ENCODE peak calls at places on chromosomes 5 and 9, in five cellular contexts. Z, D, O, B and L are unnamed samples.

GRCh38 chr5:77015938-77016569 is 14.2 kb upstream of the AGGF1 start:
- DNase-seq in D (peak; percentile 45), Z (no peak), O (no peak), B (no peak), L (no peak)

GRCh38 chr9:95516221-95516735 is 493 bp downstream of the PTCH1 start:
- DNase-seq in D (peak; percentile 58), O (no peak), B (no peak), Z (no peak), L (no peak)

GRCh38 chr9:124006448-124007156 is 5.0 kb upstream of the LHX2 start:
- DNase-seq in O (no peak), Z (no peak), D (peak; percentile 61), B (no peak), L (no peak)

GRCh38 chr5:124790261-124790894 is 43.9 kb upstream of the ZNF608 start:
- DNase-seq in O (no peak), D (no peak), B (no peak), Z (no peak), L (no peak)

GRCh38 chr5:54470191-54470590 is 14.7 kb downstream of the HSPB3 start:
- DNase-seq in D (no peak), Z (no peak), O (no peak), B (no peak), L (no peak)

GRCh38 chr5:145237843-145238242 is 597.3 kb downstream of the PRELID2 start:
- DNase-seq in Z (no peak), O (no peak), B (no peak), D (peak; percentile 93), L (no peak)

GRCh38 chr5:126961702-126962101 is 68.7 kb downstream of the MARCHF3 start:
- DNase-seq in B (no peak), Z (no peak), O (no peak), D (no peak), L (no peak)

GRCh38 chr5:74433255-74434123 is 207.0 kb downstream of the ENC1 start:
- DNase-seq in D (peak; percentile 67), Z (no peak), B (no peak), O (no peak), L (peak; percentile 26)

GRCh38 chr9:87464110-87464991 is 33.3 kb upstream of the DAPK1 start:
- DNase-seq in O (peak; percentile 70), Z (no peak), D (no peak), B (no peak), L (peak; percentile 26)

GRCh38 chr5:10663531-10664183 is 97.4 kb downstream of the DAP start:
- DNase-seq in Z (peak; percentile 35), D (peak; percentile 23), O (peak; percentile 55), B (no peak), L (no peak)

GRCh38 chr9:71223953-71224538 is 102.6 kb upstream of the TRPM3 start:
- DNase-seq in O (no peak), Z (no peak), D (peak; percentile 16), B (no peak), L (no peak)

GRCh38 chr9:19894975-19895374 is 106.1 kb upstream of the SLC24A2 start:
- DNase-seq in D (no peak), O (no peak), B (no peak), Z (no peak), L (no peak)

GRCh38 chr9:123437201-123437600 is 81.2 kb downstream of the CRB2 start:
- DNase-seq in O (no peak), D (no peak), B (no peak), Z (no peak), L (no peak)

GRCh38 chr5:111069839-111070238 is 1.7 kb upstream of the TSLP start:
- DNase-seq in O (no peak), Z (no peak), B (no peak), D (no peak), L (no peak)

GRCh38 chr5:113510836-113511451 is 2.5 kb upstream of the YTHDC2 start:
- DNase-seq in O (no peak), B (no peak), Z (no peak), D (peak; percentile 8), L (no peak)

GRCh38 chr5:113512341-113512740 is 1.2 kb upstream of the YTHDC2 start:
- DNase-seq in Z (no peak), O (no peak), D (no peak), B (no peak), L (no peak)

GRCh38 chr5:113508756-113509155 is 4.7 kb upstream of the YTHDC2 start:
- DNase-seq in B (no peak), Z (no peak), O (no peak), D (no peak), L (no peak)

GRCh38 chr5:113514263-113514590 is 733 bp downstream of the YTHDC2 start:
- DNase-seq in Z (no peak), O (no peak), B (no peak), D (no peak), L (no peak)

GRCh38 chr5:113513384-113514262 is at the start of gene YTHDC2:
- DNase-seq in B (peak; percentile 89), D (peak; percentile 90), Z (peak; percentile 80), O (peak; percentile 92), L (peak; percentile 98)
- TF ChIP-seq CTCF in B (peak; percentile 42), D (peak; percentile 60), Z (no peak), O (no peak), L (no peak)

GRCh38 chr9:98572796-98573195 is 135.9 kb downstream of the GABBR2 start:
- DNase-seq in O (no peak), D (no peak), Z (no peak), B (no peak), L (no peak)

GRCh38 chr9:98572054-98572627 is 136.6 kb downstream of the GABBR2 start:
- DNase-seq in B (no peak), D (peak; percentile 46), Z (no peak), O (no peak), L (no peak)

GRCh38 chr9:98575379-98576346 is 133.1 kb downstream of the GABBR2 start:
- DNase-seq in B (no peak), O (no peak), D (no peak), Z (no peak), L (peak; percentile 51)

GRCh38 chr9:98571643-98572042 is 137.1 kb downstream of the GABBR2 start:
- DNase-seq in Z (no peak), D (no peak), B (no peak), O (no peak), L (no peak)

GRCh38 chr9:98573749-98574278 is 134.9 kb downstream of the GABBR2 start:
- DNase-seq in D (no peak), B (no peak), O (no peak), Z (no peak), L (no peak)
- TF ChIP-seq CTCF in D (peak; percentile 19), B (no peak), O (no peak), Z (no peak), L (no peak)

GRCh38 chr5:158013939-158014338 is 155.0 kb upstream of the CLINT1 start:
- DNase-seq in O (no peak), D (peak; percentile 63), Z (no peak), B (no peak), L (no peak)
- TF ChIP-seq CTCF in O (no peak), D (peak; percentile 65), Z (no peak), B (peak; percentile 58), L (no peak)

GRCh38 chr5:151739395-151739794 is 19.0 kb downstream of the ATOX1 start:
- DNase-seq in B (no peak), Z (no peak), D (no peak), O (no peak), L (no peak)

GRCh38 chr5:151740336-151740942 is 18.0 kb downstream of the ATOX1 start:
- DNase-seq in O (peak; percentile 82), B (peak; percentile 71), D (peak; percentile 77), Z (peak; percentile 35), L (peak; percentile 31)

GRCh38 chr5:151738125-151738848 is 20.1 kb downstream of the ATOX1 start:
- DNase-seq in Z (no peak), B (no peak), O (no peak), D (no peak), L (no peak)

GRCh38 chr5:151739939-151740335 is 18.5 kb downstream of the ATOX1 start:
- DNase-seq in Z (no peak), O (no peak), B (no peak), D (peak; percentile 13), L (no peak)

GRCh38 chr5:151737421-151737820 is 21.0 kb downstream of the ATOX1 start:
- DNase-seq in Z (no peak), O (no peak), B (no peak), D (no peak), L (no peak)
- TF ChIP-seq CTCF in Z (no peak), O (no peak), B (no peak), D (no peak), L (no peak)

DNA sequence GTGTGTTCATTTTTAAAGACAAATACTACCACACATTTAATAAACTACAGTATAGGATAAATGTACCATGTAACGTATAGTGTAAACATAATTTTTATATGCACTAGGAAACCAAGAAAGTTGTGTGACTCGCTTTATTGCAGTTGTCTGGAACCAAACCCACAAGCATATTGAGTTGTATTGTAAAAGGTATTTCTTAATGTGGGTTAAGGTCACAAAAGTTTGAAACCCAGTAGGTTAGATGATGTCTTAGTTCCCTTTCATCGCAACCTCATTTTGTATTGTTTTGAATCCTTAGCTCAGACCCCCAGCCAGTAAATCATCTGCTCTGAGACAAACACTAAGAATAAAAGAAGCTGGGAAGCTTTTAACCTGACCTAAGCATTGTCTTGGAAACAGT is 79.0 kb downstream of the TRIO start:
- DNase-seq in O (no peak), Z (no peak), B (no peak), D (peak; percentile 30), L (no peak)
- TF ChIP-seq CTCF in O (no peak), Z (no peak), B (no peak), D (no peak), L (no peak)

GRCh38 chr9:89502038-89502601 is 4.2 kb upstream of the SEMA4D start:
- DNase-seq in Z (no peak), B (no peak), D (no peak), O (no peak), L (no peak)
- TF ChIP-seq CTCF in Z (no peak), B (no peak), D (no peak), O (no peak), L (no peak)

DNA sequence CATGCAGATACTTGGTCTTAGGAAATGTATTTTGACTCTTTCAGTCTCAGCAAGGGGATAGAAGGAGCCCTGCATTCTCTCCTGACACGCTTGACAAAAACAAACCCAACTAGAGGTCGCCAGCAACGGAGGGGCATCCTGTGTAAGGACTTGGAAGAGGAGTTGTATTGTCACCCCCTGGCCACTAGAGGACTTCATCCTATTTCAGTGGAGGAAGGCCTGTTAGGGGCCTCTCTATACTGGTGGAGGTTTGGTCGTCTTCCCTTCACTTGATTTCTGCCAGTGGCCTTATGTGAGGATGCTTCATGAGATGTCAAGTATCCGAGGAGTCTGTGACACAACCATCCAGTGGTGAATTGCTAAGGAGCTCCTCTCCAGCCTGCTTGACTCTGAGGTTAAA is 122.8 kb upstream of the STC2 start:
- DNase-seq in B (no peak), Z (no peak), O (no peak), D (peak; percentile 32), L (no peak)
- TF ChIP-seq CTCF in B (peak; percentile 34), Z (peak; percentile 24), O (peak; percentile 46), D (peak; percentile 41), L (peak; percentile 16)